ENCODE peak calls at places on chromosomes 13 and 19, in seven cellular contexts. P is hepatocyte; N is activated CD8-positive, alpha-beta memory T cell treated with anti-CD3 and anti-CD28 coated beads for 1 hour; K is stimulated activated CD4-positive, alpha-beta T cell treated with anti-CD3 and anti-CD28 coated beads, Interleukin-2, amount 100 ng/mL, for 24 hours; L is AG09319; J is NCI-H2081; B is PC-3. Z is an unnamed sample.

GRCh38 chr13:44156294-44156658 is 217.3 kb upstream of the SERP2 start:
- DNase-seq in N (no peak), P (no peak), B (no peak), K (no peak), L (no peak), J (no peak), Z (no peak)

GRCh38 chr19:15180451-15181390 is 20.1 kb downstream of the NOTCH3 start:
- DNase-seq in K (no peak), B (no peak), N (no peak), L (no peak), J (peak), P (no peak), Z (no peak)

GRCh38 chr19:48325265-48325910 is at the start of gene EMP3:
- DNase-seq in B (peak), K (peak), P (peak), L (peak), N (peak), J (no peak), Z (peak)

GRCh38 chr13:99434258-99434788 is 66.9 kb upstream of the TM9SF2 start:
- DNase-seq in J (no peak), N (peak), P (peak), B (no peak), K (peak), L (no peak), Z (peak)

GRCh38 chr13:37194428-37194861 is 89.0 kb upstream of the CSNK1A1L start:
- DNase-seq in J (peak), K (no peak), B (peak), P (no peak), L (no peak), N (no peak), Z (no peak)

GRCh38 chr13:76004411-76004810 is 368.3 kb downstream of the LMO7 start:
- DNase-seq in B (no peak), K (no peak), J (no peak), P (no peak), L (no peak), N (no peak), Z (no peak)

GRCh38 chr13:76820759-76821158 is 65.4 kb downstream of the KCTD12 start:
- DNase-seq in L (peak), K (no peak), P (no peak), B (no peak), N (no peak), J (no peak), Z (no peak)

GRCh38 chr13:99421271-99421670 is 80.0 kb upstream of the TM9SF2 start:
- DNase-seq in J (no peak), L (no peak), K (no peak), N (no peak), P (no peak), B (no peak), Z (no peak)

GRCh38 chr19:7516878-7517277 is 975 bp downstream of the ZNF358 start:
- DNase-seq in L (no peak), B (no peak), K (no peak), P (no peak), J (no peak), N (no peak), Z (no peak)

GRCh38 chr13:31761951-31762350 is 22.6 kb downstream of the RXFP2 start:
- DNase-seq in J (no peak), N (no peak), B (no peak), P (no peak), K (no peak), L (no peak), Z (no peak)

GRCh38 chr13:52127378-52127777 is 1.5 kb downstream of the NEK5 start:
- DNase-seq in N (no peak), K (no peak), P (peak), L (no peak), B (no peak), J (no peak), Z (no peak)

GRCh38 chr13:67557642-67558241 is 327.6 kb upstream of the PCDH9 start:
- DNase-seq in B (no peak), P (no peak), K (no peak), J (no peak), N (no peak), L (no peak), Z (no peak)

GRCh38 chr19:50315773-50316448 is 13.3 kb downstream of the KCNC3 start:
- DNase-seq in N (no peak), P (no peak), L (no peak), J (no peak), K (peak), B (no peak), Z (peak)

GRCh38 chr19:41945135-41945766 is 13.9 kb downstream of the RABAC1 start:
- DNase-seq in J (no peak), B (no peak), K (peak), N (peak), L (no peak), P (no peak), Z (peak)

GRCh38 chr13:22427783-22428182 is 753.0 kb upstream of the SGCG start:
- DNase-seq in K (no peak), P (no peak), J (no peak), B (no peak), L (no peak), N (no peak), Z (no peak)

GRCh38 chr19:7337380-7338194 is 11.2 kb upstream of the ARHGEF18 start:
- DNase-seq in P (no peak), N (no peak), B (no peak), L (no peak), J (no peak), K (no peak), Z (peak)

GRCh38 chr19:6047741-6048231 is 62.5 kb downstream of the RFX2 start:
- DNase-seq in L (no peak), P (peak), K (no peak), N (no peak), J (peak), B (peak), Z (no peak)

GRCh38 chr13:87696458-87696857 is 25.3 kb downstream of the SLITRK5 start:
- DNase-seq in B (no peak), N (no peak), P (no peak), K (no peak), L (no peak), J (no peak), Z (no peak)

GRCh38 chr19:52369463-52370340 is at the start of gene ZNF880:
- DNase-seq in L (peak), B (peak), K (peak), P (peak), J (peak), N (peak), Z (peak)

GRCh38 chr13:45082964-45083363 is 37.3 kb upstream of the GTF2F2 start:
- DNase-seq in B (peak), K (no peak), L (peak), J (no peak), N (no peak), P (no peak), Z (no peak)

GRCh38 chr13:32278456-32278855 is 36.7 kb downstream of the ZAR1L start:
- DNase-seq in N (no peak), P (no peak), J (no peak), B (no peak), L (no peak), K (no peak), Z (no peak)

GRCh38 chr19:48544856-48545750 is 6.9 kb upstream of the SULT2B1 start:
- DNase-seq in B (no peak), L (no peak), K (no peak), P (no peak), N (no peak), J (no peak), Z (no peak)

GRCh38 chr13:29369060-29369743 is 226.3 kb downstream of the SLC7A1 start:
- DNase-seq in J (peak), N (no peak), K (no peak), P (peak), B (peak), L (no peak), Z (no peak)

GRCh38 chr13:51643114-51643881 is 59.0 kb downstream of the WDFY2 start:
- DNase-seq in B (peak), L (no peak), P (no peak), J (no peak), K (no peak), N (no peak), Z (no peak)

GRCh38 chr13:111123649-111124048 is 8.5 kb downstream of the ARHGEF7 start:
- DNase-seq in P (no peak), J (no peak), L (no peak), N (no peak), K (no peak), B (no peak), Z (no peak)

GRCh38 chr19:28307460-28307859 is 905.5 kb downstream of the UQCRFS1 start:
- DNase-seq in B (no peak), K (no peak), P (no peak), L (peak), J (no peak), N (no peak), Z (no peak)

GRCh38 chr13:75621147-75621546 is 15.0 kb upstream of the LMO7 start:
- DNase-seq in L (no peak), K (no peak), B (peak), N (no peak), J (no peak), P (no peak), Z (no peak)

GRCh38 chr13:108268713-108269112 is 805 bp upstream of the TNFSF13B start:
- DNase-seq in P (no peak), L (no peak), B (no peak), N (no peak), K (no peak), J (no peak), Z (peak)

GRCh38 chr19:19544257-19545127 is 6.4 kb downstream of the CILP2 start:
- DNase-seq in J (no peak), L (no peak), K (no peak), B (no peak), P (no peak), N (no peak), Z (no peak)

GRCh38 chr13:48233886-48234488 is 981 bp downstream of the ITM2B start:
- DNase-seq in J (no peak), N (no peak), K (peak), B (peak), L (no peak), P (peak), Z (no peak)

GRCh38 chr13:27424246-27425150 is at the start of gene GTF3A:
- DNase-seq in K (peak), P (peak), N (peak), J (peak), L (peak), B (peak), Z (peak)

GRCh38 chr19:2477732-2478191 is 1.8 kb downstream of the GADD45B start:
- DNase-seq in N (no peak), L (no peak), P (peak), K (no peak), B (peak), J (no peak), Z (peak)

GRCh38 chr13:40031031-40031430 is 375.6 kb downstream of the COG6 start:
- DNase-seq in N (no peak), J (no peak), K (no peak), P (peak), L (no peak), B (peak), Z (no peak)

GRCh38 chr13:76708138-76708537 is 178.1 kb downstream of the KCTD12 start:
- DNase-seq in L (no peak), P (no peak), K (no peak), N (no peak), B (no peak), J (no peak), Z (no peak)

GRCh38 chr19:47035127-47035494 is 13.3 kb downstream of the TMEM160 start:
- DNase-seq in P (no peak), J (no peak), B (peak), K (no peak), L (no peak), N (no peak), Z (no peak)